ENCODE peak calls at places on chromosomes 11 and 22, in six cellular contexts. One of them, this sample, is unnamed.

GRCh38 chr11:27717801-27718229 is 17.6 kb upstream of the BDNF start:
- DNase-seq in body of pancreas: no peak
- DNase-seq in HFFc6: no peak
- DNase-seq in right atrium auricular region: no peak
- DNase-seq in cardiac fibroblast: no peak
- DNase-seq in IMR-90: no peak
- DNase-seq in this sample: no peak

GRCh38 chr11:124069429-124070401 is 28.6 kb upstream of the OR10G7 start:
- DNase-seq in body of pancreas: peak; percentile 50
- DNase-seq in HFFc6: peak; percentile 47
- DNase-seq in right atrium auricular region: no peak
- DNase-seq in cardiac fibroblast: peak; percentile 74
- DNase-seq in IMR-90: peak; percentile 50
- DNase-seq in this sample: no peak

GRCh38 chr11:119101367-119101758 is 290 bp downstream of the DPAGT1 start:
- DNase-seq in body of pancreas: no peak
- DNase-seq in HFFc6: no peak
- DNase-seq in right atrium auricular region: no peak
- DNase-seq in cardiac fibroblast: no peak
- DNase-seq in IMR-90: no peak
- DNase-seq in this sample: no peak

GRCh38 chr11:117201516-117201866 is 2.3 kb downstream of the TAGLN start:
- DNase-seq in body of pancreas: no peak
- DNase-seq in HFFc6: no peak
- DNase-seq in right atrium auricular region: no peak
- DNase-seq in cardiac fibroblast: no peak
- DNase-seq in IMR-90: no peak
- DNase-seq in this sample: no peak

GRCh38 chr11:16966633-16967346 is 47.4 kb downstream of the PLEKHA7 start:
- DNase-seq in body of pancreas: no peak
- DNase-seq in HFFc6: no peak
- DNase-seq in right atrium auricular region: no peak
- DNase-seq in cardiac fibroblast: no peak
- DNase-seq in IMR-90: no peak
- DNase-seq in this sample: no peak

GRCh38 chr22:46256358-46256958 is 6.4 kb upstream of the CDPF1 start:
- DNase-seq in body of pancreas: no peak
- DNase-seq in HFFc6: peak; percentile 55
- DNase-seq in right atrium auricular region: no peak
- DNase-seq in cardiac fibroblast: no peak
- DNase-seq in IMR-90: peak; percentile 63
- DNase-seq in this sample: no peak

GRCh38 chr11:69156218-69156639 is 494 bp downstream of the SMIM38 start:
- DNase-seq in body of pancreas: no peak
- DNase-seq in HFFc6: no peak
- DNase-seq in right atrium auricular region: no peak
- DNase-seq in cardiac fibroblast: peak; percentile 13
- DNase-seq in IMR-90: no peak
- DNase-seq in this sample: no peak

GRCh38 chr11:66183581-66184048 is 84.8 kb upstream of the RAB1B start:
- DNase-seq in body of pancreas: no peak
- DNase-seq in HFFc6: peak; percentile 17
- DNase-seq in right atrium auricular region: no peak
- DNase-seq in cardiac fibroblast: peak; percentile 26
- DNase-seq in IMR-90: no peak
- DNase-seq in this sample: no peak

GRCh38 chr22:35634981-35635540 is 13.2 kb upstream of the APOL6 start:
- DNase-seq in body of pancreas: no peak
- DNase-seq in HFFc6: no peak
- DNase-seq in right atrium auricular region: no peak
- DNase-seq in cardiac fibroblast: no peak
- DNase-seq in IMR-90: peak; percentile 8
- DNase-seq in this sample: no peak

GRCh38 chr11:43567396-43567975 is 113.1 kb upstream of the HSD17B12 start:
- DNase-seq in body of pancreas: no peak
- DNase-seq in HFFc6: peak; percentile 44
- DNase-seq in right atrium auricular region: no peak
- DNase-seq in cardiac fibroblast: peak; percentile 69
- DNase-seq in IMR-90: peak; percentile 56
- DNase-seq in this sample: no peak

GRCh38 chr11:116842909-116843308 is 5.5 kb upstream of the APOA1 start:
- DNase-seq in body of pancreas: no peak
- DNase-seq in HFFc6: no peak
- DNase-seq in right atrium auricular region: no peak
- DNase-seq in cardiac fibroblast: no peak
- DNase-seq in IMR-90: no peak
- DNase-seq in this sample: no peak

GRCh38 chr11:74646215-74646614 is 53.8 kb downstream of the POLD3 start:
- DNase-seq in body of pancreas: no peak
- DNase-seq in HFFc6: no peak
- DNase-seq in right atrium auricular region: no peak
- DNase-seq in cardiac fibroblast: no peak
- DNase-seq in IMR-90: no peak
- DNase-seq in this sample: no peak

GRCh38 chr22:44158766-44159165 is 22.0 kb upstream of the PARVG start:
- DNase-seq in body of pancreas: no peak
- DNase-seq in HFFc6: no peak
- DNase-seq in right atrium auricular region: no peak
- DNase-seq in cardiac fibroblast: peak; percentile 22
- DNase-seq in IMR-90: no peak
- DNase-seq in this sample: no peak

GRCh38 chr11:3193373-3194015 is 25.1 kb downstream of the MRGPRG start:
- DNase-seq in body of pancreas: no peak
- DNase-seq in HFFc6: no peak
- DNase-seq in right atrium auricular region: no peak
- DNase-seq in cardiac fibroblast: no peak
- DNase-seq in IMR-90: no peak
- DNase-seq in this sample: no peak

GRCh38 chr11:10511046-10511711 is 29.8 kb downstream of the RNF141 start:
- DNase-seq in body of pancreas: no peak
- DNase-seq in HFFc6: no peak
- DNase-seq in right atrium auricular region: no peak
- DNase-seq in cardiac fibroblast: no peak
- DNase-seq in IMR-90: no peak
- DNase-seq in this sample: no peak

GRCh38 chr11:27509953-27510352 is 3.4 kb upstream of the LIN7C start:
- DNase-seq in body of pancreas: no peak
- DNase-seq in HFFc6: no peak
- DNase-seq in right atrium auricular region: no peak
- DNase-seq in cardiac fibroblast: no peak
- DNase-seq in IMR-90: no peak
- DNase-seq in this sample: no peak

GRCh38 chr11:92632510-92632909 is 336.9 kb upstream of the MTNR1B start:
- DNase-seq in body of pancreas: no peak
- DNase-seq in HFFc6: no peak
- DNase-seq in right atrium auricular region: no peak
- DNase-seq in cardiac fibroblast: no peak
- DNase-seq in IMR-90: no peak
- DNase-seq in this sample: no peak

GRCh38 chr11:88035271-88035670 is 140.0 kb downstream of the RAB38 start:
- DNase-seq in body of pancreas: no peak
- DNase-seq in HFFc6: no peak
- DNase-seq in right atrium auricular region: no peak
- DNase-seq in cardiac fibroblast: no peak
- DNase-seq in IMR-90: peak; percentile 43
- DNase-seq in this sample: no peak

GRCh38 chr11:113014262-113014661 is 53.0 kb downstream of the NCAM1 start:
- DNase-seq in body of pancreas: no peak
- DNase-seq in HFFc6: no peak
- DNase-seq in right atrium auricular region: no peak
- DNase-seq in cardiac fibroblast: peak; percentile 26
- DNase-seq in IMR-90: no peak
- DNase-seq in this sample: no peak

DNA sequence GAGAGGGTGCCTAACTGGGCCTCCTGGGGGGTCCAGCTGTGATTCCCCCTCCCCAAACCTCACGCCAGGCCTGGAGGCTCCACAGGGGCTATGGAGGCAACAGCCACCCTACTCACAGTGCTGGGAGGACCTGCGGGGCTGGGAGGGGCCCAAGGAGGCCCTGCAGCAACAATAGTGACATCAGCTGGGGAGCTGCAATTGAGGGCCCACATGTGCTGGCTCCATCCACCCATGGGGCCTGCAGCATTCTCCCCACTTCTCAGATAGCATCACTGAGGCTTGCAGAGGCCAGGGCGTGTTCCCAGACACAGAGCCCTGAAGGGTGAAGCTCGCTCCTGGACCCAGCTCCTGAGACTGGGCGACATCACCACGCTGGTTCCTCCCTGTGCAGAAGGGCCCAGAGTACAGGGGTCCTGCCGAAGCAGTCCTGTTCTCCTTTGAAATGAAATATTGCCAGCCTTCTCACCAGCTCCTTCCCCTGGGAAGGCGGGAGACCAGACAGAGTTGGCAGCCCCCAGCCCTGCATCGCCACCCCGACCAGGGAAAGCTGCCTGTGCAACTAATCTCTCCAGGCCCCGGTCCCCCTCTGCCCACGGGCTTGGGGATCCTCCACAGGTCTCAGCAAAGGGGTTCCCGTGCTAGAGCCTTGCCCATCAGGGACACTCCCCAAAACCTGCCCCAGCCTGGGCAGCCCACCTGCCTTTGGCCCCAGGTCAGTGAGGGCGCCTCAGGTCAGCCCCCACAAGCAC is 8.9 kb upstream of the TBX1 start:
- DNase-seq in body of pancreas: no peak
- DNase-seq in HFFc6: no peak
- DNase-seq in right atrium auricular region: no peak
- DNase-seq in cardiac fibroblast: no peak
- DNase-seq in IMR-90: no peak
- DNase-seq in this sample: no peak
- TF ChIP-seq CTCF in body of pancreas: no peak
- TF ChIP-seq CTCF in HFFc6: no peak
- TF ChIP-seq CTCF in right atrium auricular region: no peak
- TF ChIP-seq CTCF in cardiac fibroblast: no peak
- TF ChIP-seq CTCF in IMR-90: no peak
- TF ChIP-seq CTCF in this sample: no peak

DNA sequence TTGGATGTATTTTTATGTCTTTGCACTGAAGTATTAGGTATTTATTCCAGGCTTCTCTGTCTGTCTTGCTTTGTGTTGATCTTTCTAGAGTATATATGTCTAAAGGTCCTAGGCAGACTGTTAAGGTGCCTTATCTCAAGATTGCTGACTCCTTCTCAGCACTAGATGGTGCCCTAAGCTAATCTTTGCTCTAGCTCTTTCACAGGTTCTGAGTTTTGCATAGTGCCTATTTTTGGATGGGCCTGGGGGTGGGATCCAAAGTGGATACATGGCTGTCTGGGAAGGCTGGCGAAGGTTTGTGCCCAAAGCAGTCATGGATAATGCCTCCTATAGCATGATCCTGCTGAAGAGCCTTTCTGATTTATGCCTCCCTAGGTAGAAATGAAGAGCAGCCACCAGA is 154.9 kb downstream of the TRPC6 start:
- DNase-seq in body of pancreas: peak; percentile 15
- DNase-seq in HFFc6: peak; percentile 13
- DNase-seq in right atrium auricular region: no peak
- DNase-seq in cardiac fibroblast: peak; percentile 34
- DNase-seq in IMR-90: peak; percentile 54
- DNase-seq in this sample: peak; percentile 10
- TF ChIP-seq CTCF in body of pancreas: peak; percentile 19
- TF ChIP-seq CTCF in HFFc6: peak; percentile 56
- TF ChIP-seq CTCF in right atrium auricular region: no peak
- TF ChIP-seq CTCF in cardiac fibroblast: peak; percentile 44
- TF ChIP-seq CTCF in IMR-90: peak; percentile 63
- TF ChIP-seq CTCF in this sample: peak; percentile 69

GRCh38 chr11:86214710-86215109 is 29.8 kb upstream of the EED start:
- DNase-seq in body of pancreas: no peak
- DNase-seq in HFFc6: no peak
- DNase-seq in right atrium auricular region: no peak
- DNase-seq in cardiac fibroblast: no peak
- DNase-seq in IMR-90: no peak
- DNase-seq in this sample: no peak
- TF ChIP-seq CTCF in body of pancreas: no peak
- TF ChIP-seq CTCF in HFFc6: peak; percentile 41
- TF ChIP-seq CTCF in right atrium auricular region: no peak
- TF ChIP-seq CTCF in cardiac fibroblast: peak; percentile 26
- TF ChIP-seq CTCF in IMR-90: no peak
- TF ChIP-seq CTCF in this sample: no peak

GRCh38 chr11:44994753-44995152 is 44.1 kb upstream of the TP53I11 start:
- DNase-seq in body of pancreas: no peak
- DNase-seq in HFFc6: no peak
- DNase-seq in right atrium auricular region: no peak
- DNase-seq in cardiac fibroblast: no peak
- DNase-seq in IMR-90: no peak
- DNase-seq in this sample: no peak
- TF ChIP-seq CTCF in body of pancreas: no peak
- TF ChIP-seq CTCF in HFFc6: no peak
- TF ChIP-seq CTCF in right atrium auricular region: no peak
- TF ChIP-seq CTCF in cardiac fibroblast: no peak
- TF ChIP-seq CTCF in IMR-90: no peak
- TF ChIP-seq CTCF in this sample: no peak

GRCh38 chr11:125564357-125564756 is 4.9 kb upstream of the EI24 start:
- DNase-seq in body of pancreas: no peak
- DNase-seq in HFFc6: no peak
- DNase-seq in right atrium auricular region: no peak
- DNase-seq in cardiac fibroblast: no peak
- DNase-seq in IMR-90: no peak
- DNase-seq in this sample: peak; percentile 83
- TF ChIP-seq CTCF in body of pancreas: no peak
- TF ChIP-seq CTCF in HFFc6: no peak
- TF ChIP-seq CTCF in right atrium auricular region: no peak
- TF ChIP-seq CTCF in cardiac fibroblast: no peak
- TF ChIP-seq CTCF in IMR-90: no peak
- TF ChIP-seq CTCF in this sample: no peak

GRCh38 chr11:24635588-24636290 is 138.9 kb downstream of the LUZP2 start:
- DNase-seq in body of pancreas: no peak
- DNase-seq in HFFc6: no peak
- DNase-seq in right atrium auricular region: no peak
- DNase-seq in cardiac fibroblast: no peak
- DNase-seq in IMR-90: peak; percentile 44
- DNase-seq in this sample: peak; percentile 95
- TF ChIP-seq CTCF in body of pancreas: no peak
- TF ChIP-seq CTCF in HFFc6: no peak
- TF ChIP-seq CTCF in right atrium auricular region: no peak
- TF ChIP-seq CTCF in cardiac fibroblast: no peak
- TF ChIP-seq CTCF in IMR-90: no peak
- TF ChIP-seq CTCF in this sample: no peak

GRCh38 chr11:63710476-63711217 is 29.3 kb downstream of the RTN3 start:
- DNase-seq in body of pancreas: no peak
- DNase-seq in HFFc6: peak; percentile 59
- DNase-seq in right atrium auricular region: no peak
- DNase-seq in cardiac fibroblast: peak; percentile 88
- DNase-seq in IMR-90: peak; percentile 83
- DNase-seq in this sample: no peak
- TF ChIP-seq CTCF in body of pancreas: no peak
- TF ChIP-seq CTCF in HFFc6: peak; percentile 36
- TF ChIP-seq CTCF in right atrium auricular region: no peak
- TF ChIP-seq CTCF in cardiac fibroblast: peak; percentile 40
- TF ChIP-seq CTCF in IMR-90: peak; percentile 44
- TF ChIP-seq CTCF in this sample: no peak

This sample was measured in LNCaP clone FGC.